ENCODE peak calls at places on chromosome 19, in nine cellular contexts. H is mammary epithelial cell; D is Calu3; A is AG10803; I is AG04450; S is activated CD4-positive, alpha-beta T cell treated with anti-CD3 and anti-CD28 coated beads, Interleukin-2, amount 50 U/mL, for 48 hours; G is caudate nucleus; X is cardiac fibroblast; P is GM12865. T is an unnamed sample.

GRCh38 chr19:46480409-46480808 is 9.0 kb upstream of the PNMA8A start:
- DNase-seq in H (no peak), G (no peak), S (no peak), X (peak), A (peak), P (no peak), I (peak), D (no peak), T (no peak)

GRCh38 chr19:45976180-45976579 is 2.5 kb upstream of the NOVA2 start:
- DNase-seq in I (no peak), A (no peak), H (no peak), S (no peak), G (peak), D (no peak), X (peak), P (peak), T (no peak)

GRCh38 chr19:45848922-45849321 is 14.0 kb downstream of the SYMPK start:
- DNase-seq in A (no peak), X (peak), I (no peak), G (no peak), D (no peak), P (no peak), H (no peak), S (no peak), T (no peak)

GRCh38 chr19:9431475-9431874 is 3.9 kb downstream of the ZNF266 start:
- DNase-seq in A (no peak), G (no peak), I (no peak), D (no peak), S (peak), P (no peak), H (no peak), X (peak), T (no peak)

GRCh38 chr19:28793391-28794168 is 419.4 kb downstream of the UQCRFS1 start:
- DNase-seq in S (no peak), P (no peak), X (no peak), D (no peak), H (no peak), I (no peak), G (no peak), A (no peak), T (peak)

GRCh38 chr19:34364830-34365462 is at the start of gene GPI:
- DNase-seq in I (no peak), D (peak), A (peak), H (peak), X (peak), S (peak), P (peak), G (peak), T (peak)

GRCh38 chr19:15636026-15636425 is 4.7 kb upstream of the CYP4F3 start:
- DNase-seq in A (no peak), G (no peak), S (no peak), X (no peak), D (no peak), I (no peak), H (no peak), P (no peak), T (no peak)

GRCh38 chr19:35030257-35031071 is at the start of gene SCN1B:
- DNase-seq in I (no peak), S (peak), X (peak), G (no peak), A (peak), P (peak), D (peak), H (peak), T (peak)

GRCh38 chr19:40245506-40246128 is 19.1 kb upstream of the CCNP start:
- DNase-seq in P (no peak), H (no peak), S (no peak), A (no peak), X (no peak), G (no peak), D (no peak), I (no peak), T (no peak)

GRCh38 chr19:55252760-55253159 is 6.1 kb downstream of the PPP6R1 start:
- DNase-seq in G (no peak), S (no peak), A (no peak), H (no peak), D (no peak), X (no peak), I (no peak), P (no peak), T (no peak)

GRCh38 chr19:9995999-9996398 is 14.3 kb downstream of the COL5A3 start:
- DNase-seq in X (no peak), G (no peak), D (no peak), S (no peak), H (no peak), A (no peak), I (no peak), P (no peak), T (no peak)